ENCODE peak calls at places on chromosome 22, in seven cellular contexts. X, L, I, Z, G, H and Y are unnamed samples.

GRCh38 chr22:42635531-42635930 is 4.9 kb downstream of the ATP5MGL start:
- DNase-seq in X (no peak), L (peak; percentile 85), I (no peak), Z (no peak), G (no peak), H (no peak), Y (peak; percentile 69)

GRCh38 chr22:43970037-43970747 is 14.9 kb downstream of the SAMM50 start:
- DNase-seq in X (no peak), L (no peak), I (no peak), Z (no peak), G (no peak), H (no peak), Y (no peak)

GRCh38 chr22:31828739-31829138 is 74.9 kb downstream of the DEPDC5 start:
- DNase-seq in X (no peak), L (no peak), I (no peak), Z (no peak), G (no peak), H (no peak), Y (no peak)

GRCh38 chr22:33438273-33438672 is 380.1 kb upstream of the SYN3 start:
- DNase-seq in X (no peak), L (no peak), I (no peak), Z (no peak), G (no peak), H (peak; percentile 8), Y (no peak)

GRCh38 chr22:43776081-43776670 is 35.9 kb downstream of the EFCAB6 start:
- DNase-seq in X (no peak), L (no peak), I (no peak), Z (no peak), G (no peak), H (no peak), Y (no peak)

GRCh38 chr22:20567993-20568417 is 60.6 kb downstream of the MED15 start:
- DNase-seq in X (no peak), L (peak; percentile 13), I (no peak), Z (no peak), G (peak; percentile 53), H (no peak), Y (peak; percentile 52)

GRCh38 chr22:35409783-35410662 is 10.1 kb downstream of the MCM5 start:
- DNase-seq in X (no peak), L (no peak), I (no peak), Z (no peak), G (peak; percentile 92), H (no peak), Y (peak; percentile 54)

GRCh38 chr22:20956258-20957117 is 10.6 kb upstream of the AIFM3 start:
- DNase-seq in X (no peak), L (no peak), I (no peak), Z (no peak), G (no peak), H (no peak), Y (no peak)

GRCh38 chr22:42356547-42356946 is 75.7 kb downstream of the NFAM1 start:
- DNase-seq in X (no peak), L (no peak), I (no peak), Z (no peak), G (no peak), H (peak; percentile 67), Y (no peak)

GRCh38 chr22:25461301-25461700 is 103.2 kb upstream of the GRK3 start:
- DNase-seq in X (no peak), L (no peak), I (no peak), Z (no peak), G (no peak), H (no peak), Y (no peak)

GRCh38 chr22:41848468-41848867 is 15.6 kb downstream of the SREBF2 start:
- DNase-seq in X (no peak), L (peak; percentile 37), I (no peak), Z (no peak), G (peak; percentile 85), H (no peak), Y (peak; percentile 64)

GRCh38 chr22:40322061-40322460 is 24.2 kb upstream of the ADSL start:
- DNase-seq in X (no peak), L (no peak), I (no peak), Z (no peak), G (no peak), H (no peak), Y (no peak)

GRCh38 chr22:45007946-45008852 is 1.6 kb downstream of the PHF21B start:
- DNase-seq in X (no peak), L (no peak), I (no peak), Z (no peak), G (no peak), H (no peak), Y (no peak)

GRCh38 chr22:42972592-42973535 is 42.1 kb downstream of the PACSIN2 start:
- DNase-seq in X (no peak), L (no peak), I (no peak), Z (no peak), G (no peak), H (no peak), Y (no peak)

GRCh38 chr22:25193130-25193529 is 6.5 kb upstream of the CRYBB3 start:
- DNase-seq in X (no peak), L (no peak), I (no peak), Z (no peak), G (no peak), H (no peak), Y (no peak)